ENCODE peak calls at places on chromosomes 12 and 14, in six cellular contexts. Q is stimulated activated CD4-positive, alpha-beta T cell treated with anti-CD3 and anti-CD28 coated beads, Interleukin-1b, Interleukin-23, amount 100 ng/mL, for 24 hours; A is putamen; X is kidney epithelial cell; E is non-pigmented ciliary epithelial cell; Y is upper lobe of left lung. M is an unnamed sample.

GRCh38 chr12:22821985-22822384 is 197.0 kb downstream of the ETNK1 start:
- DNase-seq in Y (no peak), A (no peak), Q (no peak), E (no peak), X (peak; percentile 10), M (no peak)

GRCh38 chr12:98736352-98737326 is 91.5 kb downstream of the APAF1 start:
- DNase-seq in Y (no peak), E (no peak), A (no peak), Q (no peak), X (no peak), M (no peak)

GRCh38 chr14:74710477-74710876 is 2.4 kb downstream of the AREL1 start:
- DNase-seq in Q (no peak), X (no peak), A (no peak), E (no peak), Y (no peak), M (no peak)

GRCh38 chr12:130526813-130527212 is 189.1 kb downstream of the PIWIL1 start:
- DNase-seq in Y (no peak), A (no peak), Q (no peak), X (no peak), E (no peak), M (no peak)

GRCh38 chr12:2152134-2152533 is 99.3 kb downstream of the CACNA1C start:
- DNase-seq in Y (no peak), A (no peak), Q (no peak), E (no peak), X (no peak), M (no peak)

GRCh38 chr14:106872619-106873446 is 1346.5 kb downstream of the TMEM121 start:
- DNase-seq in X (no peak), A (no peak), E (no peak), Y (peak; percentile 84), Q (peak; percentile 77), M (peak; percentile 93)

GRCh38 chr12:20376984-20377383 is 8.6 kb downstream of the PDE3A start:
- DNase-seq in Q (no peak), Y (no peak), A (no peak), X (no peak), E (no peak), M (no peak)

GRCh38 chr12:91604897-91605296 is 422.3 kb upstream of the DCN start:
- DNase-seq in E (no peak), Q (no peak), X (no peak), Y (no peak), A (no peak), M (no peak)

GRCh38 chr12:96060041-96060440 is 24.7 kb upstream of the LTA4H start:
- DNase-seq in A (no peak), Q (no peak), Y (no peak), E (no peak), X (no peak), M (no peak)

GRCh38 chr12:122123761-122124145 is 45.2 kb downstream of the MLXIP start:
- DNase-seq in X (no peak), Q (no peak), A (no peak), E (no peak), Y (no peak), M (no peak)

GRCh38 chr14:73264896-73265720 is 27.8 kb downstream of the PAPLN start:
- DNase-seq in Q (no peak), X (no peak), Y (no peak), E (no peak), A (no peak), M (no peak)

GRCh38 chr14:104882325-104882973 is 17.4 kb downstream of the CEP170B start:
- DNase-seq in X (no peak), Q (no peak), E (no peak), Y (peak; percentile 83), A (no peak), M (no peak)

GRCh38 chr12:108634225-108634795 is 616 bp upstream of the SELPLG start:
- DNase-seq in Y (peak; percentile 82), A (no peak), E (no peak), Q (no peak), X (no peak), M (peak; percentile 80)

GRCh38 chr12:47793015-47793681 is 20.1 kb downstream of the SLC48A1 start:
- DNase-seq in X (no peak), A (no peak), Q (no peak), E (no peak), Y (no peak), M (no peak)

GRCh38 chr14:83827383-83827782 is 1702.6 kb upstream of the FLRT2 start:
- DNase-seq in Q (no peak), Y (no peak), E (no peak), X (no peak), A (no peak), M (no peak)

GRCh38 chr12:69254046-69254445 is 14.7 kb downstream of the CPSF6 start:
- DNase-seq in X (no peak), E (no peak), A (peak; percentile 44), Y (no peak), Q (no peak), M (no peak)

M was measured in stimulated activated effector memory CD8-positive, alpha-beta T cell treated with anti-CD3 and anti-CD28 coated beads, Interleukin-12 subunit alpha, Interleukin-12 subunit beta, amount 100 ng/mL, for 72 hours.